ENCODE peak calls at places on chromosomes 3 and 15, in ten cellular contexts. H, F, Z, R, P, Q, W, D, G and O are unnamed samples.

GRCh38 chr3:12194209-12194608 is 35.5 kb upstream of the TIMP4 start:
- DNase-seq in H (no peak), F (no peak), Z (no peak), R (no peak), P (peak), Q (peak), W (no peak), D (peak), G (no peak), O (peak)

GRCh38 chr3:138187296-138188012 is at the start of gene ARMC8:
- DNase-seq in H (no peak), F (peak), Z (peak), R (peak), P (no peak), Q (peak), W (peak), D (peak), G (no peak), O (no peak)

GRCh38 chr15:79451361-79451999 is 19.3 kb downstream of the MINAR1 start:
- DNase-seq in H (no peak), F (no peak), Z (no peak), R (no peak), P (no peak), Q (no peak), W (no peak), D (no peak), G (no peak), O (no peak)

GRCh38 chr3:37668431-37668830 is 193.2 kb upstream of the CTDSPL start:
- DNase-seq in H (no peak), F (peak), Z (peak), R (no peak), P (no peak), Q (peak), W (no peak), D (no peak), G (no peak), O (no peak)

GRCh38 chr3:46670000-46670890 is 23.2 kb downstream of the ALS2CL start:
- DNase-seq in H (no peak), F (no peak), Z (no peak), R (peak), P (no peak), Q (no peak), W (no peak), D (no peak), G (no peak), O (no peak)

GRCh38 chr3:113769551-113769950 is 22.7 kb downstream of the ATP6V1A start:
- DNase-seq in H (no peak), F (no peak), Z (no peak), R (no peak), P (peak), Q (peak), W (no peak), D (peak), G (no peak), O (no peak)

GRCh38 chr3:177410734-177411133 is 213.5 kb upstream of the TBL1XR1 start:
- DNase-seq in H (no peak), F (no peak), Z (no peak), R (no peak), P (peak), Q (no peak), W (no peak), D (no peak), G (no peak), O (no peak)

GRCh38 chr3:65979152-65979551 is 59.6 kb downstream of the MAGI1 start:
- DNase-seq in H (no peak), F (no peak), Z (peak), R (no peak), P (no peak), Q (peak), W (no peak), D (no peak), G (no peak), O (no peak)

GRCh38 chr3:141960731-141961130 is 84.3 kb downstream of the ATP1B3 start:
- DNase-seq in H (no peak), F (peak), Z (no peak), R (no peak), P (no peak), Q (peak), W (no peak), D (no peak), G (no peak), O (peak)

GRCh38 chr3:139124197-139124596 is 79.5 kb upstream of the PRR23C start:
- DNase-seq in H (no peak), F (no peak), Z (no peak), R (no peak), P (no peak), Q (no peak), W (no peak), D (no peak), G (no peak), O (no peak)

GRCh38 chr3:9067352-9067975 is 104.2 kb upstream of the RAD18 start:
- DNase-seq in H (no peak), F (peak), Z (peak), R (no peak), P (peak), Q (peak), W (no peak), D (peak), G (no peak), O (peak)

GRCh38 chr3:38623539-38623938 is 25.9 kb downstream of the SCN5A start:
- DNase-seq in H (no peak), F (no peak), Z (no peak), R (no peak), P (no peak), Q (no peak), W (no peak), D (no peak), G (no peak), O (no peak)

GRCh38 chr15:31396881-31397560 is 70.4 kb downstream of the KLF13 start:
- DNase-seq in H (no peak), F (peak), Z (peak), R (peak), P (no peak), Q (peak), W (no peak), D (peak), G (no peak), O (peak)

GRCh38 chr15:65484876-65485275 is 32.6 kb downstream of the DPP8 start:
- DNase-seq in H (no peak), F (no peak), Z (no peak), R (no peak), P (no peak), Q (no peak), W (no peak), D (no peak), G (no peak), O (no peak)

GRCh38 chr3:38224357-38224756 is 41.3 kb upstream of the SLC22A13 start:
- DNase-seq in H (no peak), F (no peak), Z (no peak), R (no peak), P (no peak), Q (no peak), W (no peak), D (no peak), G (no peak), O (no peak)

GRCh38 chr3:47855461-47856383 is 52.8 kb downstream of the DHX30 start:
- DNase-seq in H (no peak), F (no peak), Z (peak), R (peak), P (no peak), Q (no peak), W (no peak), D (no peak), G (no peak), O (no peak)

GRCh38 chr15:20106026-20106425 is 435.6 kb downstream of the GOLGA6L6 start:
- DNase-seq in H (no peak), F (no peak), Z (no peak), R (peak), P (no peak), Q (no peak), W (no peak), D (no peak), G (no peak), O (no peak)

GRCh38 chr15:99148851-99149276 is 44.0 kb downstream of the SYNM start:
- DNase-seq in H (no peak), F (no peak), Z (no peak), R (no peak), P (no peak), Q (no peak), W (no peak), D (no peak), G (no peak), O (no peak)

GRCh38 chr3:40914475-40914874 is 284.8 kb upstream of the CTNNB1 start:
- DNase-seq in H (no peak), F (no peak), Z (no peak), R (no peak), P (no peak), Q (no peak), W (no peak), D (no peak), G (no peak), O (no peak)

GRCh38 chr3:105791919-105792786 is 76.7 kb downstream of the CBLB start:
- DNase-seq in H (no peak), F (peak), Z (peak), R (peak), P (no peak), Q (peak), W (no peak), D (no peak), G (no peak), O (peak)

GRCh38 chr3:113218011-113218678 is 6.8 kb downstream of the BOC start:
- DNase-seq in H (no peak), F (no peak), Z (no peak), R (no peak), P (no peak), Q (no peak), W (no peak), D (no peak), G (no peak), O (no peak)

GRCh38 chr3:133930341-133930933 is 34.8 kb upstream of the RAB6B start:
- DNase-seq in H (no peak), F (peak), Z (no peak), R (no peak), P (peak), Q (peak), W (no peak), D (peak), G (no peak), O (no peak)

GRCh38 chr15:84749111-84749991 is 959 bp downstream of the ZNF592 start:
- DNase-seq in H (no peak), F (no peak), Z (peak), R (peak), P (peak), Q (peak), W (peak), D (peak), G (peak), O (no peak)

GRCh38 chr15:39785806-39786205 is 3.2 kb upstream of the FSIP1 start:
- DNase-seq in H (no peak), F (no peak), Z (no peak), R (no peak), P (no peak), Q (no peak), W (no peak), D (no peak), G (no peak), O (no peak)

GRCh38 chr15:71116942-71117341 is 1.7 kb downstream of the THSD4 start:
- DNase-seq in H (no peak), F (no peak), Z (no peak), R (no peak), P (no peak), Q (no peak), W (no peak), D (no peak), G (no peak), O (no peak)

GRCh38 chr15:89813381-89814111 is 1.1 kb downstream of the ANPEP start:
- DNase-seq in H (no peak), F (no peak), Z (no peak), R (peak), P (no peak), Q (peak), W (no peak), D (no peak), G (no peak), O (no peak)

GRCh38 chr3:47850062-47850802 is 47.3 kb downstream of the DHX30 start:
- DNase-seq in H (no peak), F (no peak), Z (no peak), R (no peak), P (no peak), Q (peak), W (no peak), D (peak), G (no peak), O (no peak)

GRCh38 chr3:157582634-157582968 is 79.4 kb upstream of the VEPH1 start:
- DNase-seq in H (no peak), F (no peak), Z (no peak), R (no peak), P (no peak), Q (no peak), W (no peak), D (no peak), G (no peak), O (no peak)

GRCh38 chr3:172836390-172836997 is 86.0 kb downstream of the ECT2 start:
- DNase-seq in H (no peak), F (no peak), Z (no peak), R (no peak), P (peak), Q (peak), W (no peak), D (peak), G (no peak), O (no peak)

GRCh38 chr15:60592386-60593339 is 113.7 kb upstream of the ICE2 start:
- DNase-seq in H (peak), F (peak), Z (peak), R (peak), P (peak), Q (peak), W (peak), D (peak), G (peak), O (peak)

GRCh38 chr15:71452893-71453292 is 337.6 kb downstream of the THSD4 start:
- DNase-seq in H (no peak), F (no peak), Z (no peak), R (no peak), P (no peak), Q (no peak), W (no peak), D (no peak), G (no peak), O (no peak)

GRCh38 chr15:54208786-54209185 is 230.5 kb downstream of the UNC13C start:
- DNase-seq in H (no peak), F (no peak), Z (no peak), R (no peak), P (no peak), Q (no peak), W (no peak), D (no peak), G (no peak), O (no peak)